ENCODE peak calls at places on chromosomes 5 and 9, in four cellular contexts. A is HepG2, S is K562, U is GM12878. N is an unnamed sample.

GRCh38 chr9:373759-374206 is 159.1 kb downstream of the DOCK8 start:
- DNase-seq in A (no peak), U (no peak), S (peak; percentile 28), N (no peak)

GRCh38 chr9:137276757-137277328 is 683 bp upstream of the TOR4A start:
- DNase-seq in U (no peak), A (peak; percentile 76), S (peak; percentile 93), N (no peak)

GRCh38 chr9:82511626-82512025 is 523.1 kb downstream of the SPATA31D1 start:
- DNase-seq in S (no peak), U (no peak), A (no peak), N (no peak)

GRCh38 chr9:93115486-93115885 is 18.6 kb downstream of the NINJ1 start:
- DNase-seq in U (no peak), S (no peak), A (no peak), N (no peak)

GRCh38 chr9:134291452-134291881 is 34.8 kb upstream of the RXRA start:
- DNase-seq in A (peak; percentile 32), S (no peak), U (no peak), N (no peak)

GRCh38 chr9:70160672-70161413 is 97.9 kb upstream of the SMC5 start:
- DNase-seq in S (no peak), A (no peak), U (no peak), N (no peak)

GRCh38 chr9:95514402-95514801 is 2.4 kb downstream of the PTCH1 start:
- DNase-seq in U (no peak), A (no peak), S (no peak), N (no peak)

GRCh38 chr5:143322931-143323330 is 80.6 kb downstream of the NR3C1 start:
- DNase-seq in U (no peak), S (no peak), A (no peak), N (no peak)

GRCh38 chr9:131436865-131437271 is 43.0 kb downstream of the PRRC2B start:
- DNase-seq in U (no peak), A (no peak), S (no peak), N (no peak)

GRCh38 chr5:72036951-72037350 is 70.3 kb upstream of the MAP1B start:
- DNase-seq in A (no peak), U (no peak), S (no peak), N (no peak)

GRCh38 chr9:38708759-38709158 is 11.2 kb downstream of the FAM240B start:
- DNase-seq in A (no peak), U (no peak), S (no peak), N (no peak)

GRCh38 chr5:135589152-135589551 is 10.4 kb upstream of the CXCL14 start:
- DNase-seq in U (no peak), A (no peak), S (no peak), N (no peak)

GRCh38 chr9:129751841-129752801 is 721 bp downstream of the PTGES start:
- DNase-seq in U (no peak), S (no peak), A (no peak), N (no peak)

GRCh38 chr9:38315085-38315595 is 77.4 kb upstream of the ALDH1B1 start:
- DNase-seq in A (no peak), U (no peak), S (no peak), N (no peak)

GRCh38 chr9:117473293-117473692 is 58.4 kb upstream of the ASTN2 start:
- DNase-seq in U (no peak), A (no peak), S (no peak), N (no peak)

GRCh38 chr5:97420646-97421045 is 237.6 kb upstream of the RIOK2 start:
- DNase-seq in S (no peak), U (no peak), A (no peak), N (no peak)

GRCh38 chr9:121362813-121363585 is 7.1 kb downstream of the STOM start:
- DNase-seq in U (no peak), S (no peak), A (no peak), N (no peak)

GRCh38 chr9:13674926-13675637 is 395.6 kb upstream of the MPDZ start:
- DNase-seq in A (no peak), U (no peak), S (no peak), N (no peak)

GRCh38 chr9:7936201-7936600 is 136.6 kb upstream of the DMAC1 start:
- DNase-seq in U (no peak), S (no peak), A (no peak), N (no peak)

GRCh38 chr9:97511762-97512429 is 10.4 kb downstream of the TMOD1 start:
- DNase-seq in U (no peak), A (no peak), S (no peak), N (no peak)

GRCh38 chr5:22852807-22853670 is at the start of gene CDH12:
- DNase-seq in U (no peak), S (no peak), A (no peak), N (peak; percentile 67)

GRCh38 chr9:110583237-110583636 is 3.7 kb upstream of the SVEP1 start:
- DNase-seq in U (no peak), A (no peak), S (no peak), N (no peak)

GRCh38 chr9:136629879-136630661 is 32.6 kb upstream of the EGFL7 start:
- DNase-seq in S (peak; percentile 70), U (no peak), A (peak; percentile 39), N (peak; percentile 66)

GRCh38 chr9:115730396-115730795 is 423.2 kb upstream of the PAPPA start:
- DNase-seq in U (no peak), A (no peak), S (no peak), N (no peak)

GRCh38 chr5:95919658-95920057 is 42.0 kb downstream of the ELL2 start:
- DNase-seq in S (no peak), U (no peak), A (no peak), N (no peak)

GRCh38 chr9:88826651-88827245 is 164.5 kb upstream of the S1PR3 start:
- DNase-seq in U (no peak), A (no peak), S (no peak), N (no peak)

GRCh38 chr9:104068546-104068945 is 25.6 kb upstream of the SMC2 start:
- DNase-seq in A (no peak), U (no peak), S (no peak), N (no peak)

GRCh38 chr9:131584858-131585257 is 39.5 kb downstream of the PRRT1B start:
- DNase-seq in U (no peak), S (no peak), A (no peak), N (no peak)

GRCh38 chr5:116947691-116948528 is 373.3 kb upstream of the SEMA6A start:
- DNase-seq in S (peak; percentile 55), U (peak; percentile 87), A (peak; percentile 76), N (peak; percentile 79)

GRCh38 chr5:118646917-118647316 is 341.4 kb downstream of the DTWD2 start:
- DNase-seq in U (no peak), A (no peak), S (no peak), N (no peak)

GRCh38 chr9:131273791-131274673 is 2.3 kb downstream of the FAM78A start:
- DNase-seq in S (peak; percentile 89), A (no peak), U (no peak), N (no peak)

DNA sequence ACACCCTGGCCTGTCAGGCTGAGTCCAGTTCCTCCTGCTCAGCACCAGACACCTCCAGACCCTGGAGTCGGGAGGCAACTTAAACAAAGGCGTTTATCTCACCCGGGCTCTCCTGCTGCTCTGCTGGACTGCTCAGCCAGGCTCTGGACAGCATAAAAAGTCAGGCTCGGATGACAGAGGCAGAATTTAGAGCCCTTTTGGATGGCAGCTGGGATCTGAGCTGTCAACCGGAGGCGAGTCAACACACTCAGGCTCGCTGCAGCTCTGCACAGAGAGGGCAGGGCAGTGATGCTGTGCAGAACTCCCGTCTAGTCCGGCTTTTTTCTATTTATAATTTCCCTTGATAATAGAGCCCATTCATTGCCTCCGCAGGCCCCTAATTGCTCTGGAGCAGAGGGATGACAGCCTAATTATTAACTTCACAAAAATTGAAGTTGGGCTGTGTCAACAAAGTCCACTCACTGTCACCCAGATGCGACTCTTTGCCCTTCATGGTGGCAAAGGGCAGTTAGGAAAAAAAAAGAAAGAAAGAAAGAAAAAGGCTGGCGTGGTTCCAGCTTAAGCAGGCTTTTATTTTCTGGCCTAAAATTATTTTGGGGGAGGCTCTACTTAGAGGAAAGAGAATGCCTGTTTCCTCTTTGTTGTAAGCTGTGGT is 37.6 kb downstream of the STC2 start:
- DNase-seq in S (no peak), A (peak; percentile 55), U (no peak), N (no peak)
- TF ChIP-seq TARDBP in S (no peak), A (no peak), U (no peak), N (no peak)

GRCh38 chr5:111697215-111697614 is 59.8 kb downstream of the NREP start:
- DNase-seq in A (no peak), U (no peak), S (peak; percentile 3), N (no peak)
- TF ChIP-seq TARDBP in A (no peak), U (no peak), S (no peak), N (no peak)

DNA sequence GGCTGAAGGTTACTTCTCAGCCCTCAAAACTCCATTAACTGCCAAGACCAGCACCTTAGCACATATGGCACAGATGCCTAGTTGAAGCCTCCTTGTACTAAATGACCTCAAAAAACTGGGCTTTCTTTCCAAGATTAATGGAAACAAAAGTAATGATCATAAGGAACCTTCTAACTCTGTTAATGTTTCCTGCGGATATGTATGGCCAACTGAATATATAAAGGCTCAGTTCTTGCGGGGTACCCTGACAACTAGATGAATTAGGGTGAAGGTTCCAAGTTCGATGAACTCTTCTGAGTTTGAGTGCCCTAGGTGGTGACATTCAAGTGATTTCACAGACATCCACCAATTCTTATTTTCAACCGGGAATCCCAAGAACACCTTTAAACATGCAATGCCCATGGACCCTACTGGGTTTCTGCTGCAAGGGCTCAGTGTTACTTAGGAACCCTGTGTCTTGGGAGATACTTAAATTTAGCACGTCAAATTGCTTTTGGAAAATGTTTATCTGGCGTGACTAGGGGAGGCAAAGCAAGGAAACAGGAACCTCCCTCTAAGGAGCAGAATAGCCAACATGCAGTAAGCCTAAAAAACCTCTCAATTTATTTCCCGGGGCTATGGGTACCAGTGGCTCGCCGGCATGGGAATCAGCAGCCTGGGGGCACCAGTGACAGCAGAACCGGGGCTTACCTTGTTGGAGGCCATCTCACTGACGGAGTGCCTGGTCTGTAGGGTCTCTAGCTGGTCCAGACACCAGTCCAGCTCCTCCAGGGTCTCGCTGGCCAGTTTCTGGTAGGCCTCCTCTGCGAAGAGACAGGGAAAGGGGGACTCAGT is 455.5 kb downstream of the RAB3C start:
- DNase-seq in U (no peak), A (no peak), S (no peak), N (no peak)
- TF ChIP-seq TARDBP in U (no peak), A (no peak), S (no peak), N (no peak)

GRCh38 chr9:37309136-37309535 is 113.4 kb upstream of the GRHPR start:
- DNase-seq in S (peak; percentile 72), U (no peak), A (peak; percentile 12), N (peak; percentile 9)
- TF ChIP-seq TARDBP in S (no peak), U (no peak), A (no peak), N (no peak)

GRCh38 chr5:1255081-1255561 is 29.9 kb downstream of the SLC6A18 start:
- DNase-seq in S (no peak), U (no peak), A (no peak), N (no peak)
- TF ChIP-seq TARDBP in S (no peak), U (no peak), A (no peak), N (no peak)

GRCh38 chr9:21465859-21466518 is 16.1 kb downstream of the IFNE start:
- DNase-seq in S (no peak), A (peak; percentile 55), U (no peak), N (peak; percentile 67)
- TF ChIP-seq TARDBP in S (no peak), A (no peak), U (no peak), N (no peak)

DNA sequence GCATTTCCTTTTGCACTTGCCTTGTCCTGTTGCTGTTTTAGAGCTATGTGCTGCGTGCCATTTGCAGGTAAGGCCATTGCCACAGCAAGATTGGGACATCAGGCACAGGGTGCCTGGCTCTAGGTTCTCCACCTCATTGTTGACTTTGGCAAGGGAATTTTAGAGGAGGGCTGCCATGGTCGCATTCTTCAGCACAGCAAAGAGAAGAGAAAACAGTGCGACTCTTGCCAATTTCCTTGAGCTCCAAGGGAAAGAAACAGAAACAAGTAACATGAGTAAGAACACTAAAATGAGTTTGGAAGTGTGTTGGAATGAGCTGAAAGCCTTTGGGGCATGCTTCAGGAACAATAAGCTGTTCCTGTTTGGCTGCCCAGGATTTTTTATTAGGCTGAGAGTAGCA is 188.1 kb upstream of the IL12B start:
- DNase-seq in S (no peak), A (no peak), U (no peak), N (no peak)
- TF ChIP-seq TARDBP in S (no peak), A (no peak), U (no peak), N (no peak)